ENCODE peak calls at places on chromosomes 4 and X, in five cellular contexts. F is Peyer's patch; G is activated CD4-positive, CD25-positive, alpha-beta regulatory T cell; C is left cardiac atrium; X is Caki2. A is an unnamed sample.

GRCh38 chrX:136147320-136147901 is at the start of gene FHL1:
- DNase-seq in C (peak; percentile 69), G (peak; percentile 1), F (peak; percentile 79), X (peak; percentile 28), A (peak; percentile 75)

GRCh38 chr4:34293459-34293858 is 1950.9 kb downstream of the ARAP2 start:
- DNase-seq in F (no peak), G (no peak), C (no peak), X (no peak), A (no peak)

GRCh38 chr4:141180991-141181760 is 39.5 kb upstream of the ZNF330 start:
- DNase-seq in C (no peak), F (no peak), X (peak; percentile 63), G (no peak), A (no peak)

GRCh38 chrX:102723456-102723855 is 2.9 kb downstream of the GPRASP3 start:
- DNase-seq in C (no peak), G (no peak), F (no peak), X (no peak), A (no peak)

GRCh38 chrX:104137496-104137895 is 19.3 kb downstream of the SLC25A53 start:
- DNase-seq in X (no peak), G (no peak), F (no peak), C (no peak), A (no peak)

GRCh38 chr4:186693159-186693815 is 30.4 kb downstream of the FAT1 start:
- DNase-seq in F (peak; percentile 61), X (peak; percentile 60), G (no peak), C (peak; percentile 88), A (peak; percentile 28)

GRCh38 chrX:100494974-100495373 is 84.9 kb upstream of the PCDH19 start:
- DNase-seq in F (no peak), C (no peak), X (no peak), G (no peak), A (no peak)

GRCh38 chr4:40178672-40179071 is 18.2 kb upstream of the RHOH start:
- DNase-seq in X (no peak), G (no peak), F (no peak), C (no peak), A (no peak)

GRCh38 chr4:47468686-47469365 is 5.3 kb upstream of the COMMD8 start:
- DNase-seq in X (no peak), G (no peak), F (no peak), C (no peak), A (no peak)

GRCh38 chr4:127533028-127533700 is 99.6 kb upstream of the INTU start:
- DNase-seq in G (no peak), X (no peak), F (peak; percentile 50), C (peak; percentile 75), A (peak; percentile 44)

GRCh38 chrX:153966841-153967535 is 4.6 kb downstream of the HCFC1 start:
- DNase-seq in C (no peak), G (no peak), X (no peak), F (no peak), A (no peak)

GRCh38 chr4:126268106-126268505 is 953.4 kb downstream of the FAT4 start:
- DNase-seq in G (no peak), F (no peak), C (no peak), X (no peak), A (no peak)

GRCh38 chr4:144356941-144357381 is 216.4 kb upstream of the GYPA start:
- DNase-seq in G (no peak), F (no peak), X (no peak), C (no peak), A (no peak)

GRCh38 chr4:17316566-17316965 is 195.3 kb downstream of the QDPR start:
- DNase-seq in G (no peak), X (no peak), F (no peak), C (no peak), A (no peak)

GRCh38 chrX:25131055-25131454 is 115.3 kb upstream of the ARX start:
- DNase-seq in X (no peak), F (no peak), C (no peak), G (no peak), A (no peak)

GRCh38 chr4:156512622-156513021 is 459.0 kb downstream of the PDGFC start:
- DNase-seq in C (no peak), F (no peak), G (no peak), X (no peak), A (no peak)